ENCODE peak calls at places on chromosomes 7 and 10, in four cellular contexts. G is fibroblast of lung; D is tibial artery; L is effector memory CD4-positive, alpha-beta T cell. M is an unnamed sample.

GRCh38 chr7:668139-668871 is 58.2 kb upstream of the DNAAF5 start:
- DNase-seq in G (peak; percentile 80), D (peak; percentile 41), L (no peak), M (no peak)

GRCh38 chr7:50309736-50310135 is 5.2 kb downstream of the IKZF1 start:
- DNase-seq in G (no peak), D (no peak), L (no peak), M (no peak)

GRCh38 chr7:31917256-31917655 is 153.0 kb downstream of the PDE1C start:
- DNase-seq in G (no peak), D (no peak), L (no peak), M (no peak)

GRCh38 chr10:98378722-98379121 is 36.3 kb downstream of the PYROXD2 start:
- DNase-seq in G (peak; percentile 46), D (no peak), L (no peak), M (no peak)

GRCh38 chr10:101014230-101014884 is 14.7 kb downstream of the LZTS2 start:
- DNase-seq in G (peak; percentile 67), D (peak; percentile 80), L (peak; percentile 63), M (peak; percentile 88)

GRCh38 chr10:124094419-124094785 is 1.0 kb upstream of the CHST15 start:
- DNase-seq in G (no peak), D (peak; percentile 35), L (no peak), M (no peak)

GRCh38 chr7:48031111-48031510 is 2.2 kb upstream of the SUN3 start:
- DNase-seq in G (no peak), D (no peak), L (no peak), M (no peak)

GRCh38 chr7:112079671-112080070 is 126.5 kb downstream of the DOCK4 start:
- DNase-seq in G (peak; percentile 33), D (no peak), L (no peak), M (no peak)

GRCh38 chr7:139767561-139767982 is 10.2 kb downstream of the HIPK2 start:
- DNase-seq in G (peak; percentile 45), D (no peak), L (no peak), M (no peak)

GRCh38 chr10:50310560-50311174 is 59.4 kb upstream of the ASAH2 start:
- DNase-seq in G (no peak), D (no peak), L (no peak), M (peak; percentile 38)

GRCh38 chr7:100583132-100584045 is 2.5 kb downstream of the LRCH4 start:
- DNase-seq in G (peak; percentile 72), D (peak; percentile 74), L (peak; percentile 52), M (no peak)

GRCh38 chr10:96587255-96588059 is 645 bp upstream of the TM9SF3 start:
- DNase-seq in G (peak; percentile 79), D (peak; percentile 69), L (peak; percentile 54), M (peak; percentile 67)

GRCh38 chr7:41701068-41701467 is 1.8 kb downstream of the INHBA start:
- DNase-seq in G (no peak), D (no peak), L (no peak), M (no peak)

GRCh38 chr7:25926009-25926408 is 226.0 kb upstream of the NFE2L3 start:
- DNase-seq in G (peak; percentile 21), D (no peak), L (no peak), M (no peak)

GRCh38 chr10:61125560-61126250 is 181.7 kb upstream of the RHOBTB1 start:
- DNase-seq in G (no peak), D (no peak), L (no peak), M (no peak)

GRCh38 chr7:155813125-155813524 is 862 bp upstream of the SHH start:
- DNase-seq in G (no peak), D (no peak), L (no peak), M (no peak)

GRCh38 chr7:90671571-90671970 is 75.5 kb downstream of the CDK14 start:
- DNase-seq in G (no peak), D (no peak), L (no peak), M (no peak)

GRCh38 chr10:78764846-78765430 is 303.8 kb upstream of the ZMIZ1 start:
- DNase-seq in G (no peak), D (no peak), L (no peak), M (no peak)

GRCh38 chr10:102710604-102711003 is 3.6 kb downstream of the ARL3 start:
- DNase-seq in G (peak; percentile 85), D (no peak), L (peak; percentile 4), M (no peak)

GRCh38 chr7:4225352-4225751 is 456.7 kb upstream of the FOXK1 start:
- DNase-seq in G (no peak), D (no peak), L (no peak), M (no peak)

GRCh38 chr7:83130623-83131545 is 31.8 kb downstream of the PCLO start:
- DNase-seq in G (no peak), D (no peak), L (no peak), M (no peak)

GRCh38 chr10:31515819-31516402 is 196.9 kb downstream of the ZEB1 start:
- DNase-seq in G (peak; percentile 20), D (no peak), L (no peak), M (no peak)

GRCh38 chr10:104318096-104318725 is 20.1 kb downstream of the ITPRIP start:
- DNase-seq in G (no peak), D (peak; percentile 21), L (no peak), M (no peak)

GRCh38 chr7:46189255-46189790 is 268.3 kb upstream of the IGFBP3 start:
- DNase-seq in G (peak; percentile 8), D (no peak), L (no peak), M (no peak)

GRCh38 chr10:5948999-5949759 is 28.2 kb downstream of the IL15RA start:
- DNase-seq in G (peak; percentile 76), D (peak; percentile 45), L (no peak), M (peak; percentile 40)
- H3K27ac ChIP-seq in G (no peak overlapping the region), D (no peak overlapping the region), L (no peak overlapping the region), M (no peak overlapping the region)

GRCh38 chr7:27107901-27108381 is 5.5 kb upstream of the HOXA2 start:
- DNase-seq in G (no peak), D (no peak), L (no peak), M (no peak)
- H3K27me3 ChIP-seq in G (no peaks in the 10 kb centered on the region), D (no peaks in the 10 kb centered on the region), L (peaks cover 18% of the 10 kb centered on the region), M (peaks cover 93% of the 10 kb centered on the region)

DNA sequence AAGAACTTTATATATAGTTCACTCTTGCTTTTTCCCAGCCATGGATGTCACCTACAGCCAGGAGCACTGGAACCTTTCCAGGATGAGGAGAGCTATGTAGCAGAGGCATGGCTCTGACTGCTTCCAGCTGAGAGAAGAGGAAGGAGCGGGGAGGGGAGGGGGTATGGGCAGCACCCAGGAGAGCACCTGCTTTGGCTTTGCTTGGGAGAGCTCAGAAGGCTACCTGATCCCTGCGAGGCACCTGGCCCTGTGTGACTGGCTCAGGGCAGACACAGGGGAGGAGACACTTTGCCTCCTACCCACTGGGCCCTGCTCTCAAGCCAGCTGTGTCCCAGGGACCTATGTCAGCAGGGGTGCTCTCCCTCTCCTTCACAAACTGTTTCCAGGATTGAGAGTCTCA is 67.1 kb downstream of the HK1 start:
- DNase-seq in G (no peak), D (no peak), L (no peak), M (peak; percentile 49)
- H3K27ac ChIP-seq in G (no peak overlapping the region), D (peak overlapping the region; percentile 38), L (peak overlapping the region; percentile 51), M (no peak overlapping the region)

GRCh38 chr7:43116451-43116850 is 4.0 kb downstream of the HECW1 start:
- DNase-seq in G (no peak), D (no peak), L (no peak), M (no peak)

GRCh38 chr7:43114451-43114765 is 2.0 kb downstream of the HECW1 start:
- DNase-seq in G (no peak), D (no peak), L (no peak), M (no peak)

GRCh38 chr7:43119371-43120069 is 7.1 kb downstream of the HECW1 start:
- DNase-seq in G (peak; percentile 87), D (no peak), L (no peak), M (no peak)

GRCh38 chr7:43117025-43117424 is 4.6 kb downstream of the HECW1 start:
- DNase-seq in G (no peak), D (no peak), L (no peak), M (no peak)

GRCh38 chr7:43117842-43118241 is 5.4 kb downstream of the HECW1 start:
- DNase-seq in G (no peak), D (no peak), L (no peak), M (no peak)
- H3K27me3 ChIP-seq in G (peaks cover 24% of the 10 kb centered on the region), D (peaks cover 5% of the 10 kb centered on the region), L (peaks cover 7% of the 10 kb centered on the region), M (peaks cover 32% of the 10 kb centered on the region)

GRCh38 chr7:29626730-29627129 is 63.1 kb downstream of the PRR15 start:
- DNase-seq in G (no peak), D (no peak), L (no peak), M (no peak)
- H3K27ac ChIP-seq in G (no peak overlapping the region), D (no peak overlapping the region), L (no peak overlapping the region), M (no peak overlapping the region)